ENCODE peak calls at places on chromosomes 3 and 15, in five cellular contexts. Q is mesendoderm, L is breast epithelium, Z is brain microvascular endothelial cell, U is MG63. E is an unnamed sample. For H3K27me3, the result is how much of the 10 kb centered on the place peaks cover.

GRCh38 chr3:178685591-178685906 is 149.3 kb downstream of the KCNMB2 start:
- DNase-seq in L (no peak), U (no peak), Q (no peak), Z (no peak), E (no peak)

GRCh38 chr3:37901721-37902120 is 40.0 kb downstream of the CTDSPL start:
- DNase-seq in L (no peak), Z (no peak), Q (peak), U (no peak), E (no peak)

GRCh38 chr15:88756521-88756920 is 46.7 kb upstream of the ACAN start:
- DNase-seq in Q (no peak), Z (no peak), L (no peak), U (no peak), E (no peak)

GRCh38 chr3:72152551-72153476 is 367.9 kb upstream of the PROK2 start:
- DNase-seq in L (peak), Q (no peak), Z (peak), U (peak), E (peak)

GRCh38 chr15:100043069-100043641 is 298.6 kb downstream of the ADAMTS17 start:
- DNase-seq in U (peak), Q (no peak), L (peak), Z (peak), E (no peak)

GRCh38 chr15:67043939-67044771 is 21.2 kb upstream of the SMAD3 start:
- DNase-seq in U (peak), Z (no peak), Q (peak), L (no peak), E (no peak)

GRCh38 chr3:157533298-157533870 is 30.2 kb upstream of the VEPH1 start:
- DNase-seq in L (no peak), Z (peak), U (no peak), Q (no peak), E (no peak)

GRCh38 chr3:126968995-126969385 is 13.9 kb upstream of the PLXNA1 start:
- DNase-seq in U (no peak), Z (no peak), Q (no peak), L (no peak), E (no peak)

GRCh38 chr3:129014148-129014547 is 13.0 kb downstream of the EFCC1 start:
- DNase-seq in U (no peak), Q (no peak), L (no peak), Z (no peak), E (no peak)

GRCh38 chr3:100354850-100355249 is 20.3 kb downstream of the NIT2 start:
- DNase-seq in Q (no peak), L (no peak), U (no peak), Z (peak), E (no peak)

GRCh38 chr3:125115640-125116039 is 59.8 kb upstream of the HEG1 start:
- DNase-seq in L (no peak), Z (no peak), U (peak), Q (no peak), E (no peak)

GRCh38 chr15:50415752-50416404 is 8.3 kb upstream of the USP8 start:
- DNase-seq in U (no peak), L (no peak), Q (no peak), Z (peak), E (no peak)

GRCh38 chr3:58691997-58692396 is 25.4 kb upstream of the FAM3D start:
- DNase-seq in L (no peak), Z (no peak), U (no peak), Q (peak), E (no peak)

GRCh38 chr15:60889506-60889905 is 339.6 kb downstream of the RORA start:
- DNase-seq in Z (no peak), L (no peak), Q (no peak), U (no peak), E (no peak)

GRCh38 chr3:38717603-38718240 is 68.2 kb upstream of the SCN5A start:
- DNase-seq in L (no peak), Z (no peak), U (no peak), Q (no peak), E (no peak)

GRCh38 chr3:33791477-33792166 is 6.8 kb upstream of the PDCD6IP start:
- DNase-seq in Q (no peak), U (no peak), L (no peak), Z (peak), E (no peak)

GRCh38 chr3:23114479-23114878 is 88.6 kb upstream of the UBE2E2 start:
- DNase-seq in Q (no peak), L (no peak), U (no peak), Z (no peak), E (no peak)

GRCh38 chr3:45890405-45890804 is 4.1 kb downstream of the CCR9 start:
- DNase-seq in Z (no peak), U (no peak), Q (no peak), L (no peak), E (no peak)

GRCh38 chr3:108036984-108037741 is 53.7 kb downstream of the CD47 start:
- DNase-seq in L (no peak), U (peak), Z (no peak), Q (no peak), E (no peak)

GRCh38 chr3:101851072-101851471 is 1.8 kb downstream of the NFKBIZ start:
- DNase-seq in L (no peak), Z (no peak), Q (no peak), U (no peak), E (no peak)

GRCh38 chr3:25483456-25483855 is 55.4 kb downstream of the RARB start:
- DNase-seq in U (no peak), L (no peak), Z (peak), Q (no peak), E (no peak)

GRCh38 chr3:46113608-46114007 is 86.3 kb upstream of the XCR1 start:
- DNase-seq in U (no peak), L (no peak), Q (no peak), Z (no peak), E (no peak)

GRCh38 chr3:17234382-17234781 is 349.6 kb downstream of the PLCL2 start:
- DNase-seq in L (no peak), Q (no peak), U (no peak), Z (no peak), E (no peak)

GRCh38 chr3:109023656-109024254 is 70.1 kb upstream of the GUCA1C start:
- DNase-seq in Z (peak), L (no peak), U (no peak), Q (peak), E (no peak)

GRCh38 chr3:64023187-64023860 is at the start of gene PSMD6:
- DNase-seq in U (peak), Z (peak), Q (peak), L (peak), E (peak)

GRCh38 chr3:45644063-45644462 is 45.1 kb upstream of the SACM1L start:
- DNase-seq in Q (no peak), Z (peak), L (no peak), U (peak), E (no peak)

GRCh38 chr3:58518304-58518789 is 18.6 kb downstream of the ACOX2 start:
- DNase-seq in Z (no peak), L (no peak), Q (peak), U (no peak), E (no peak)

GRCh38 chr15:65795663-65796201 is 3.6 kb upstream of the DENND4A start:
- DNase-seq in Z (no peak), U (no peak), Q (no peak), L (no peak), E (no peak)

GRCh38 chr15:100301905-100302431 is 39.8 kb downstream of the ADAMTS17 start:
- DNase-seq in Z (no peak), U (no peak), Q (no peak), L (no peak), E (no peak)

GRCh38 chr3:54426431-54426830 is 304.1 kb downstream of the CACNA2D3 start:
- DNase-seq in L (no peak), Z (no peak), Q (no peak), U (no peak), E (no peak)

GRCh38 chr15:29734917-29735572 is 87.2 kb downstream of the TJP1 start:
- DNase-seq in Z (peak), U (peak), Q (peak), L (no peak), E (no peak)

GRCh38 chr3:100265016-100265415 is 4.2 kb downstream of the TBC1D23 start:
- DNase-seq in Z (no peak), Q (no peak), U (no peak), L (no peak), E (no peak)

GRCh38 chr15:81097893-81098280 is 36.2 kb upstream of the CFAP161 start:
- DNase-seq in L (no peak), U (peak), Z (no peak), Q (no peak), E (no peak)

GRCh38 chr3:197224034-197224444 is 74.4 kb downstream of the DLG1 start:
- DNase-seq in U (no peak), L (no peak), Q (peak), Z (no peak), E (no peak)

GRCh38 chr3:25033407-25034029 is 394.5 kb upstream of the RARB start:
- DNase-seq in L (no peak), U (peak), Q (peak), Z (no peak), E (no peak)

GRCh38 chr15:94125131-94125530 is 106.2 kb upstream of the MCTP2 start:
- DNase-seq in L (no peak), U (no peak), Z (no peak), Q (no peak), E (no peak)

GRCh38 chr3:11331101-11331500 is 58.9 kb downstream of the ATG7 start:
- DNase-seq in Q (no peak), L (no peak), U (no peak), Z (no peak), E (no peak)

GRCh38 chr15:28934645-28935044 is 48.9 kb downstream of the APBA2 start:
- DNase-seq in Z (no peak), U (no peak), Q (no peak), L (no peak), E (no peak)

GRCh38 chr3:184576457-184577240 is 15.1 kb downstream of the EPHB3 start:
- DNase-seq in L (no peak), Z (no peak), Q (no peak), U (no peak), E (no peak)
- H3K27me3 ChIP-seq in L (under half), Z (under half), Q (under half), U (under half), E (under half)

GRCh38 chr15:37733628-37734027 is 200.8 kb upstream of the TMCO5A start:
- DNase-seq in Q (no peak), L (no peak), Z (no peak), U (peak), E (no peak)
- H3K27me3 ChIP-seq in Q (under half), L (under half), Z (under half), U (under half), E (under half)

DNA sequence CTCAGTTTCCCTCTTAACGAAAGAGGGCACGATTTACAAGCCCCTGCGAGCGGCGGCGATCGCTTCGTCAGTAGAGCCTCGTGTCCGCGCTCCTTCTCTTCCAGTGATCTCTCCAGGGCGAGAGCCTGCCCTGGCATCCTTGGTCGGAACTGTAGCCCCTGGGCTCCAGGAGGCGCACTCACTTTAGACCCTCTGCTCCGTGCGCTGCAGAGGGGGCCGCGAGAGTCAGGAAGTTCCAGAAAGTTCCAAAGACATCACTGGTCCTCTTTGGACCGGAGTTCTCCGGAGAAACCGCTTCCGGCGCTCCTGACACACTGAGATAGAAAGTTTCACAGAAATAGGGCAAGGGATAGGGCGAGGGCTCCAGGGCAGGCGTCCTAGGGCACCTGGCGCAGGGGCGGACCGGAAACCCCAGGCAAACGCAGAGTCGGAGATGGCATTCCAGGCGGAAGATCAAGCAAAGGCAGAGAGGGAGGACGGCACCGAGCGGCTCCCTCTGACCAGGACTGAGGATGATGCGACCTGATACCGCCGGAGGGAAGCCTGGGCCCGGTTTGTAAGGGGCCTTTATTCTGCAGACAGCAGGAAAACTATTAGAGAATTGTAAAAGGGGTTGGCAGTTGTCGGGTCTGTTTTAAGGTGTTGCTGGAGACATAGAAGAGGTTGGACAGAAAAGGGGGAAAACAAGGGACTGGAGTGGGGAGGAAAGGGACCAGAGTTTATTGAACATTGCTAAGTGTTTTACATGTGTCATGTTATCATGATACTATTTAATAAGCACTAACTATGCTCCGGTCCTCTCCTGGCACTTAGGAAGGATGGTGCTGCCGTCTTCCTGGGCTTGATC is 1.3 kb upstream of the CPEB1 start:
- DNase-seq in Z (no peak), L (no peak), Q (peak), U (no peak), E (no peak)
- H3K27me3 ChIP-seq in Z (under half), L (under half), Q (under half), U (under half), E (under half)

DNA sequence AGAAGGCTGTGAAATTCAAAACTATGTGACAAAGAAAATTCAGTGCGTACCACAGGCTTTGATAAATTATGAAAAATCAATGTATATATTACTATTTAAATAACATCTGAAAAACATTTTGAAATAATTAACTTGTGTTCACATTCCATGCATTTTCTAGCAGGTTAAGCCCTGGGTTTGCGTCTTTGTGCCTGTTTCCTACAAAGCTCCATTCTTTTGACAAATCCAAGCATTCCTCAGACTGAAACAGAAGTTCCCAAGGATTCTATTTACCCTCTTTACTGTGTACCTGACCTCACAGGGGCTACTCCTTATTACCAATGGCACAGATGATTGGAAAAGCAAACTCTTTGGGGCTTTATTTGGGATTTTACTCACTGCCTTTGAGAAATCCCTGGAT is 1.9 kb downstream of the PAQR9 start:
- DNase-seq in Z (no peak), L (no peak), Q (no peak), U (no peak), E (no peak)
- H3K27me3 ChIP-seq in Z (under half), L (under half), Q (under half), U (under half), E (under half)

DNA sequence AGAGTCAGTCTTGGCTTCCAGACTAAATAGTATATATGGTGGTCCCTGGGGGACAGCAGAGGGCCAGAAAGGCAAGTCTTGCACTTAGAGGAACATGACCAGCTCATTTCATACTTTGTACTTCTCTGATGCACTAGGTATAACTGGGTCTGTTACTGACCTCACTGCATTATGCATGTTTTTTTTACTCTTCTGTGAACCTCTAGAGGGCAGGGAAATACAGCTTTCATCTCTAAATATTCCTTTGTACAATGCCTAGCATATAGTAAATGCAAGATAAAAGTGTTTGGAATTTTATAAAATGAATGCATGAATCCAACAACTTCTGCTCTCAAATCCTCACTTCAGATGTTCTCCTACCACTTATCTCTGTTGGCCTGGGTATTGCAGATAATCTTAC is 23.4 kb upstream of the ARL14 start:
- DNase-seq in Q (no peak), U (no peak), L (no peak), Z (no peak), E (no peak)
- H3K27me3 ChIP-seq in Q (under half), U (under half), L (under half), Z (under half), E (under half)

GRCh38 chr3:123447416-123447748 is 1.5 kb downstream of the ADCY5 start:
- DNase-seq in Z (no peak), L (no peak), U (no peak), Q (no peak), E (no peak)
- H3K27me3 ChIP-seq in Z (half or more), L (under half), U (half or more), Q (under half), E (under half)

E was measured in thoracic aorta.